ENCODE peak calls at places on chromosome 10, in eight cellular contexts. One of them, this sample, is unnamed.

GRCh38 chr10:97974526-97975525 is 55.6 kb downstream of the CRTAC1 start:
- DNase-seq in activated naive CD8-positive, alpha-beta T cell treated with anti-CD3 and anti-CD28 coated beads, Interleukin-2, amount 50 U/mL, for 24 hours: no peak
- DNase-seq in IMR-90: no peak
- DNase-seq in stimulated activated CD8-positive, alpha-beta memory T cell treated with anti-CD3 and anti-CD28 coated beads, Interleukin-15, amount 100 ng/mL, for 24 hours: no peak
- DNase-seq in A172: no peak
- DNase-seq in NCI-H1092: no peak
- DNase-seq in GM04504: no peak
- DNase-seq in cardiac fibroblast: no peak
- DNase-seq in this sample: no peak

GRCh38 chr10:93993782-93994668 is at the start of gene PLCE1:
- DNase-seq in activated naive CD8-positive, alpha-beta T cell treated with anti-CD3 and anti-CD28 coated beads, Interleukin-2, amount 50 U/mL, for 24 hours: peak; percentile 7
- DNase-seq in GM04504: no peak
- DNase-seq in stimulated activated CD8-positive, alpha-beta memory T cell treated with anti-CD3 and anti-CD28 coated beads, Interleukin-15, amount 100 ng/mL, for 24 hours: no peak
- DNase-seq in IMR-90: peak; percentile 19
- DNase-seq in NCI-H1092: peak; percentile 36
- DNase-seq in A172: no peak
- DNase-seq in cardiac fibroblast: peak; percentile 62
- DNase-seq in this sample: peak; percentile 68

GRCh38 chr10:132058793-132059759 is 6.7 kb upstream of the JAKMIP3 start:
- DNase-seq in stimulated activated CD8-positive, alpha-beta memory T cell treated with anti-CD3 and anti-CD28 coated beads, Interleukin-15, amount 100 ng/mL, for 24 hours: no peak
- DNase-seq in NCI-H1092: no peak
- DNase-seq in A172: no peak
- DNase-seq in GM04504: no peak
- DNase-seq in activated naive CD8-positive, alpha-beta T cell treated with anti-CD3 and anti-CD28 coated beads, Interleukin-2, amount 50 U/mL, for 24 hours: no peak
- DNase-seq in IMR-90: no peak
- DNase-seq in cardiac fibroblast: no peak
- DNase-seq in this sample: no peak

GRCh38 chr10:50951451-50951850 is 66.0 kb upstream of the A1CF start:
- DNase-seq in A172: no peak
- DNase-seq in IMR-90: no peak
- DNase-seq in NCI-H1092: no peak
- DNase-seq in cardiac fibroblast: no peak
- DNase-seq in GM04504: no peak
- DNase-seq in stimulated activated CD8-positive, alpha-beta memory T cell treated with anti-CD3 and anti-CD28 coated beads, Interleukin-15, amount 100 ng/mL, for 24 hours: no peak
- DNase-seq in activated naive CD8-positive, alpha-beta T cell treated with anti-CD3 and anti-CD28 coated beads, Interleukin-2, amount 50 U/mL, for 24 hours: no peak
- DNase-seq in this sample: no peak

GRCh38 chr10:132391372-132392020 is 5.5 kb upstream of the PWWP2B start:
- DNase-seq in GM04504: no peak
- DNase-seq in activated naive CD8-positive, alpha-beta T cell treated with anti-CD3 and anti-CD28 coated beads, Interleukin-2, amount 50 U/mL, for 24 hours: no peak
- DNase-seq in stimulated activated CD8-positive, alpha-beta memory T cell treated with anti-CD3 and anti-CD28 coated beads, Interleukin-15, amount 100 ng/mL, for 24 hours: no peak
- DNase-seq in IMR-90: no peak
- DNase-seq in cardiac fibroblast: no peak
- DNase-seq in NCI-H1092: no peak
- DNase-seq in A172: no peak
- DNase-seq in this sample: peak; percentile 9

GRCh38 chr10:130459011-130459410 is 322.8 kb downstream of the GLRX3 start:
- DNase-seq in IMR-90: no peak
- DNase-seq in stimulated activated CD8-positive, alpha-beta memory T cell treated with anti-CD3 and anti-CD28 coated beads, Interleukin-15, amount 100 ng/mL, for 24 hours: no peak
- DNase-seq in GM04504: no peak
- DNase-seq in NCI-H1092: no peak
- DNase-seq in A172: no peak
- DNase-seq in activated naive CD8-positive, alpha-beta T cell treated with anti-CD3 and anti-CD28 coated beads, Interleukin-2, amount 50 U/mL, for 24 hours: no peak
- DNase-seq in cardiac fibroblast: no peak
- DNase-seq in this sample: no peak

GRCh38 chr10:104043185-104043830 is 42.4 kb downstream of the COL17A1 start:
- DNase-seq in GM04504: no peak
- DNase-seq in A172: no peak
- DNase-seq in activated naive CD8-positive, alpha-beta T cell treated with anti-CD3 and anti-CD28 coated beads, Interleukin-2, amount 50 U/mL, for 24 hours: no peak
- DNase-seq in NCI-H1092: no peak
- DNase-seq in cardiac fibroblast: no peak
- DNase-seq in IMR-90: no peak
- DNase-seq in stimulated activated CD8-positive, alpha-beta memory T cell treated with anti-CD3 and anti-CD28 coated beads, Interleukin-15, amount 100 ng/mL, for 24 hours: no peak
- DNase-seq in this sample: no peak

GRCh38 chr10:111083222-111084095 is 6.6 kb downstream of the ADRA2A start:
- DNase-seq in A172: no peak
- DNase-seq in NCI-H1092: no peak
- DNase-seq in activated naive CD8-positive, alpha-beta T cell treated with anti-CD3 and anti-CD28 coated beads, Interleukin-2, amount 50 U/mL, for 24 hours: no peak
- DNase-seq in cardiac fibroblast: no peak
- DNase-seq in IMR-90: no peak
- DNase-seq in GM04504: no peak
- DNase-seq in stimulated activated CD8-positive, alpha-beta memory T cell treated with anti-CD3 and anti-CD28 coated beads, Interleukin-15, amount 100 ng/mL, for 24 hours: no peak
- DNase-seq in this sample: no peak

GRCh38 chr10:128429835-128430513 is 303.8 kb upstream of the MKI67 start:
- DNase-seq in IMR-90: no peak
- DNase-seq in cardiac fibroblast: no peak
- DNase-seq in activated naive CD8-positive, alpha-beta T cell treated with anti-CD3 and anti-CD28 coated beads, Interleukin-2, amount 50 U/mL, for 24 hours: no peak
- DNase-seq in A172: no peak
- DNase-seq in stimulated activated CD8-positive, alpha-beta memory T cell treated with anti-CD3 and anti-CD28 coated beads, Interleukin-15, amount 100 ng/mL, for 24 hours: no peak
- DNase-seq in GM04504: no peak
- DNase-seq in NCI-H1092: peak; percentile 12
- DNase-seq in this sample: no peak

GRCh38 chr10:78730754-78731153 is 338.0 kb upstream of the ZMIZ1 start:
- DNase-seq in activated naive CD8-positive, alpha-beta T cell treated with anti-CD3 and anti-CD28 coated beads, Interleukin-2, amount 50 U/mL, for 24 hours: no peak
- DNase-seq in A172: no peak
- DNase-seq in stimulated activated CD8-positive, alpha-beta memory T cell treated with anti-CD3 and anti-CD28 coated beads, Interleukin-15, amount 100 ng/mL, for 24 hours: no peak
- DNase-seq in GM04504: no peak
- DNase-seq in NCI-H1092: no peak
- DNase-seq in cardiac fibroblast: no peak
- DNase-seq in IMR-90: no peak
- DNase-seq in this sample: no peak

GRCh38 chr10:62636825-62637248 is 167.7 kb upstream of the ADO start:
- DNase-seq in NCI-H1092: no peak
- DNase-seq in activated naive CD8-positive, alpha-beta T cell treated with anti-CD3 and anti-CD28 coated beads, Interleukin-2, amount 50 U/mL, for 24 hours: no peak
- DNase-seq in GM04504: no peak
- DNase-seq in stimulated activated CD8-positive, alpha-beta memory T cell treated with anti-CD3 and anti-CD28 coated beads, Interleukin-15, amount 100 ng/mL, for 24 hours: no peak
- DNase-seq in IMR-90: peak; percentile 11
- DNase-seq in A172: no peak
- DNase-seq in cardiac fibroblast: peak; percentile 29
- DNase-seq in this sample: no peak

GRCh38 chr10:6138456-6138855 is 49.6 kb downstream of the RBM17 start:
- DNase-seq in stimulated activated CD8-positive, alpha-beta memory T cell treated with anti-CD3 and anti-CD28 coated beads, Interleukin-15, amount 100 ng/mL, for 24 hours: no peak
- DNase-seq in A172: no peak
- DNase-seq in IMR-90: no peak
- DNase-seq in cardiac fibroblast: no peak
- DNase-seq in NCI-H1092: no peak
- DNase-seq in activated naive CD8-positive, alpha-beta T cell treated with anti-CD3 and anti-CD28 coated beads, Interleukin-2, amount 50 U/mL, for 24 hours: no peak
- DNase-seq in GM04504: no peak
- DNase-seq in this sample: no peak

GRCh38 chr10:3415038-3415736 is 242.6 kb upstream of the PITRM1 start:
- DNase-seq in NCI-H1092: no peak
- DNase-seq in activated naive CD8-positive, alpha-beta T cell treated with anti-CD3 and anti-CD28 coated beads, Interleukin-2, amount 50 U/mL, for 24 hours: no peak
- DNase-seq in cardiac fibroblast: no peak
- DNase-seq in IMR-90: no peak
- DNase-seq in A172: no peak
- DNase-seq in stimulated activated CD8-positive, alpha-beta memory T cell treated with anti-CD3 and anti-CD28 coated beads, Interleukin-15, amount 100 ng/mL, for 24 hours: no peak
- DNase-seq in GM04504: no peak
- DNase-seq in this sample: no peak

GRCh38 chr10:84588426-84588825 is 260.0 kb downstream of the CCSER2 start:
- DNase-seq in NCI-H1092: no peak
- DNase-seq in cardiac fibroblast: no peak
- DNase-seq in A172: no peak
- DNase-seq in activated naive CD8-positive, alpha-beta T cell treated with anti-CD3 and anti-CD28 coated beads, Interleukin-2, amount 50 U/mL, for 24 hours: no peak
- DNase-seq in stimulated activated CD8-positive, alpha-beta memory T cell treated with anti-CD3 and anti-CD28 coated beads, Interleukin-15, amount 100 ng/mL, for 24 hours: no peak
- DNase-seq in GM04504: no peak
- DNase-seq in IMR-90: no peak
- DNase-seq in this sample: no peak

GRCh38 chr10:3495281-3495680 is 289.7 kb downstream of the KLF6 start:
- DNase-seq in A172: no peak
- DNase-seq in activated naive CD8-positive, alpha-beta T cell treated with anti-CD3 and anti-CD28 coated beads, Interleukin-2, amount 50 U/mL, for 24 hours: no peak
- DNase-seq in GM04504: no peak
- DNase-seq in cardiac fibroblast: peak; percentile 32
- DNase-seq in IMR-90: no peak
- DNase-seq in NCI-H1092: no peak
- DNase-seq in stimulated activated CD8-positive, alpha-beta memory T cell treated with anti-CD3 and anti-CD28 coated beads, Interleukin-15, amount 100 ng/mL, for 24 hours: no peak
- DNase-seq in this sample: no peak

GRCh38 chr10:60524541-60524940 is 134.9 kb upstream of the ANK3 start:
- DNase-seq in NCI-H1092: no peak
- DNase-seq in cardiac fibroblast: peak; percentile 11
- DNase-seq in IMR-90: peak; percentile 52
- DNase-seq in GM04504: no peak
- DNase-seq in A172: no peak
- DNase-seq in stimulated activated CD8-positive, alpha-beta memory T cell treated with anti-CD3 and anti-CD28 coated beads, Interleukin-15, amount 100 ng/mL, for 24 hours: no peak
- DNase-seq in activated naive CD8-positive, alpha-beta T cell treated with anti-CD3 and anti-CD28 coated beads, Interleukin-2, amount 50 U/mL, for 24 hours: no peak
- DNase-seq in this sample: no peak

GRCh38 chr10:32171213-32171612 is 115.0 kb upstream of the KIF5B start:
- DNase-seq in A172: no peak
- DNase-seq in cardiac fibroblast: no peak
- DNase-seq in activated naive CD8-positive, alpha-beta T cell treated with anti-CD3 and anti-CD28 coated beads, Interleukin-2, amount 50 U/mL, for 24 hours: no peak
- DNase-seq in GM04504: no peak
- DNase-seq in NCI-H1092: no peak
- DNase-seq in IMR-90: no peak
- DNase-seq in stimulated activated CD8-positive, alpha-beta memory T cell treated with anti-CD3 and anti-CD28 coated beads, Interleukin-15, amount 100 ng/mL, for 24 hours: no peak
- DNase-seq in this sample: no peak

GRCh38 chr10:16856567-16856966 is 39.3 kb upstream of the RSU1 start:
- DNase-seq in IMR-90: no peak
- DNase-seq in activated naive CD8-positive, alpha-beta T cell treated with anti-CD3 and anti-CD28 coated beads, Interleukin-2, amount 50 U/mL, for 24 hours: no peak
- DNase-seq in cardiac fibroblast: peak; percentile 64
- DNase-seq in GM04504: no peak
- DNase-seq in A172: no peak
- DNase-seq in stimulated activated CD8-positive, alpha-beta memory T cell treated with anti-CD3 and anti-CD28 coated beads, Interleukin-15, amount 100 ng/mL, for 24 hours: no peak
- DNase-seq in NCI-H1092: no peak
- DNase-seq in this sample: no peak

GRCh38 chr10:113080061-113080460 is 130.0 kb downstream of the TCF7L2 start:
- DNase-seq in stimulated activated CD8-positive, alpha-beta memory T cell treated with anti-CD3 and anti-CD28 coated beads, Interleukin-15, amount 100 ng/mL, for 24 hours: no peak
- DNase-seq in cardiac fibroblast: no peak
- DNase-seq in A172: no peak
- DNase-seq in GM04504: no peak
- DNase-seq in NCI-H1092: no peak
- DNase-seq in IMR-90: no peak
- DNase-seq in activated naive CD8-positive, alpha-beta T cell treated with anti-CD3 and anti-CD28 coated beads, Interleukin-2, amount 50 U/mL, for 24 hours: no peak
- DNase-seq in this sample: no peak

GRCh38 chr10:34290412-34291082 is 524.5 kb downstream of the PARD3 start:
- DNase-seq in A172: no peak
- DNase-seq in cardiac fibroblast: peak; percentile 81
- DNase-seq in activated naive CD8-positive, alpha-beta T cell treated with anti-CD3 and anti-CD28 coated beads, Interleukin-2, amount 50 U/mL, for 24 hours: no peak
- DNase-seq in NCI-H1092: no peak
- DNase-seq in GM04504: peak; percentile 67
- DNase-seq in IMR-90: peak; percentile 87
- DNase-seq in stimulated activated CD8-positive, alpha-beta memory T cell treated with anti-CD3 and anti-CD28 coated beads, Interleukin-15, amount 100 ng/mL, for 24 hours: no peak
- DNase-seq in this sample: peak; percentile 20

GRCh38 chr10:62559481-62560206 is 185.5 kb downstream of the ZNF365 start:
- DNase-seq in GM04504: no peak
- DNase-seq in IMR-90: no peak
- DNase-seq in cardiac fibroblast: no peak
- DNase-seq in NCI-H1092: no peak
- DNase-seq in A172: no peak
- DNase-seq in stimulated activated CD8-positive, alpha-beta memory T cell treated with anti-CD3 and anti-CD28 coated beads, Interleukin-15, amount 100 ng/mL, for 24 hours: no peak
- DNase-seq in activated naive CD8-positive, alpha-beta T cell treated with anti-CD3 and anti-CD28 coated beads, Interleukin-2, amount 50 U/mL, for 24 hours: no peak
- DNase-seq in this sample: no peak

GRCh38 chr10:76649723-76650127 is 987.9 kb downstream of the KCNMA1 start:
- DNase-seq in GM04504: peak; percentile 29
- DNase-seq in stimulated activated CD8-positive, alpha-beta memory T cell treated with anti-CD3 and anti-CD28 coated beads, Interleukin-15, amount 100 ng/mL, for 24 hours: no peak
- DNase-seq in NCI-H1092: no peak
- DNase-seq in IMR-90: peak; percentile 62
- DNase-seq in activated naive CD8-positive, alpha-beta T cell treated with anti-CD3 and anti-CD28 coated beads, Interleukin-2, amount 50 U/mL, for 24 hours: no peak
- DNase-seq in cardiac fibroblast: peak; percentile 23
- DNase-seq in A172: peak; percentile 38
- DNase-seq in this sample: no peak

GRCh38 chr10:47346572-47347302 is 1.4 kb upstream of the RBP3 start:
- DNase-seq in stimulated activated CD8-positive, alpha-beta memory T cell treated with anti-CD3 and anti-CD28 coated beads, Interleukin-15, amount 100 ng/mL, for 24 hours: no peak
- DNase-seq in GM04504: no peak
- DNase-seq in activated naive CD8-positive, alpha-beta T cell treated with anti-CD3 and anti-CD28 coated beads, Interleukin-2, amount 50 U/mL, for 24 hours: no peak
- DNase-seq in NCI-H1092: peak; percentile 24
- DNase-seq in cardiac fibroblast: peak; percentile 8
- DNase-seq in IMR-90: no peak
- DNase-seq in A172: peak; percentile 23
- DNase-seq in this sample: no peak

GRCh38 chr10:88659725-88660592 is 4.3 kb upstream of the LIPF start:
- DNase-seq in GM04504: no peak
- DNase-seq in cardiac fibroblast: peak; percentile 12
- DNase-seq in A172: no peak
- DNase-seq in stimulated activated CD8-positive, alpha-beta memory T cell treated with anti-CD3 and anti-CD28 coated beads, Interleukin-15, amount 100 ng/mL, for 24 hours: no peak
- DNase-seq in IMR-90: peak; percentile 59
- DNase-seq in activated naive CD8-positive, alpha-beta T cell treated with anti-CD3 and anti-CD28 coated beads, Interleukin-2, amount 50 U/mL, for 24 hours: no peak
- DNase-seq in NCI-H1092: no peak
- DNase-seq in this sample: no peak

GRCh38 chr10:86599729-86600128 is 54.6 kb upstream of the OPN4 start:
- DNase-seq in stimulated activated CD8-positive, alpha-beta memory T cell treated with anti-CD3 and anti-CD28 coated beads, Interleukin-15, amount 100 ng/mL, for 24 hours: no peak
- DNase-seq in cardiac fibroblast: no peak
- DNase-seq in GM04504: no peak
- DNase-seq in A172: peak; percentile 54
- DNase-seq in IMR-90: no peak
- DNase-seq in activated naive CD8-positive, alpha-beta T cell treated with anti-CD3 and anti-CD28 coated beads, Interleukin-2, amount 50 U/mL, for 24 hours: no peak
- DNase-seq in NCI-H1092: no peak
- DNase-seq in this sample: no peak

GRCh38 chr10:113036636-113037035 is 86.6 kb downstream of the TCF7L2 start:
- DNase-seq in IMR-90: no peak
- DNase-seq in NCI-H1092: no peak
- DNase-seq in A172: no peak
- DNase-seq in activated naive CD8-positive, alpha-beta T cell treated with anti-CD3 and anti-CD28 coated beads, Interleukin-2, amount 50 U/mL, for 24 hours: no peak
- DNase-seq in stimulated activated CD8-positive, alpha-beta memory T cell treated with anti-CD3 and anti-CD28 coated beads, Interleukin-15, amount 100 ng/mL, for 24 hours: no peak
- DNase-seq in cardiac fibroblast: no peak
- DNase-seq in GM04504: no peak
- DNase-seq in this sample: no peak

GRCh38 chr10:15346440-15347141 is 24.5 kb downstream of the FAM171A1 start:
- DNase-seq in A172: no peak
- DNase-seq in stimulated activated CD8-positive, alpha-beta memory T cell treated with anti-CD3 and anti-CD28 coated beads, Interleukin-15, amount 100 ng/mL, for 24 hours: no peak
- DNase-seq in cardiac fibroblast: peak; percentile 80
- DNase-seq in IMR-90: peak; percentile 55
- DNase-seq in NCI-H1092: no peak
- DNase-seq in GM04504: no peak
- DNase-seq in activated naive CD8-positive, alpha-beta T cell treated with anti-CD3 and anti-CD28 coated beads, Interleukin-2, amount 50 U/mL, for 24 hours: no peak
- DNase-seq in this sample: no peak

This sample was measured in gastrocnemius medialis.